ENCODE peak calls at places on chromosomes 16 and 17, in four cellular contexts. One of them, this sample, is unnamed.

GRCh38 chr16:83717814-83718213 is 90.0 kb upstream of the HSBP1 start:
- DNase-seq in LNCaP clone FGC: no peak
- DNase-seq in GM03348: peak
- DNase-seq in stimulated activated CD4-positive, alpha-beta T cell treated with anti-CD3 and anti-CD28 coated beads, Interleukin-12 subunit alpha, Interleukin-12 subunit beta, amount 100 ng/mL, for 4 hours: no peak
- DNase-seq in this sample: no peak

GRCh38 chr16:11057696-11058345 is 113.5 kb downstream of the CLEC16A start:
- DNase-seq in LNCaP clone FGC: no peak
- DNase-seq in stimulated activated CD4-positive, alpha-beta T cell treated with anti-CD3 and anti-CD28 coated beads, Interleukin-12 subunit alpha, Interleukin-12 subunit beta, amount 100 ng/mL, for 4 hours: no peak
- DNase-seq in GM03348: no peak
- DNase-seq in this sample: no peak

GRCh38 chr17:36661047-36661666 is 59.8 kb downstream of the MRM1 start:
- DNase-seq in GM03348: no peak
- DNase-seq in stimulated activated CD4-positive, alpha-beta T cell treated with anti-CD3 and anti-CD28 coated beads, Interleukin-12 subunit alpha, Interleukin-12 subunit beta, amount 100 ng/mL, for 4 hours: no peak
- DNase-seq in LNCaP clone FGC: no peak
- DNase-seq in this sample: no peak

GRCh38 chr16:88536971-88537751 is 33.0 kb upstream of the ZC3H18 start:
- DNase-seq in LNCaP clone FGC: no peak
- DNase-seq in stimulated activated CD4-positive, alpha-beta T cell treated with anti-CD3 and anti-CD28 coated beads, Interleukin-12 subunit alpha, Interleukin-12 subunit beta, amount 100 ng/mL, for 4 hours: no peak
- DNase-seq in GM03348: no peak
- DNase-seq in this sample: peak

GRCh38 chr16:51818342-51818944 is 667.4 kb upstream of the SALL1 start:
- DNase-seq in stimulated activated CD4-positive, alpha-beta T cell treated with anti-CD3 and anti-CD28 coated beads, Interleukin-12 subunit alpha, Interleukin-12 subunit beta, amount 100 ng/mL, for 4 hours: no peak
- DNase-seq in GM03348: peak
- DNase-seq in LNCaP clone FGC: peak
- DNase-seq in this sample: peak

GRCh38 chr16:89599902-89600301 is 13.5 kb upstream of the DPEP1 start:
- DNase-seq in GM03348: no peak
- DNase-seq in LNCaP clone FGC: no peak
- DNase-seq in stimulated activated CD4-positive, alpha-beta T cell treated with anti-CD3 and anti-CD28 coated beads, Interleukin-12 subunit alpha, Interleukin-12 subunit beta, amount 100 ng/mL, for 4 hours: no peak
- DNase-seq in this sample: no peak

GRCh38 chr17:36930501-36930900 is 6.8 kb upstream of the LHX1 start:
- DNase-seq in stimulated activated CD4-positive, alpha-beta T cell treated with anti-CD3 and anti-CD28 coated beads, Interleukin-12 subunit alpha, Interleukin-12 subunit beta, amount 100 ng/mL, for 4 hours: no peak
- DNase-seq in LNCaP clone FGC: no peak
- DNase-seq in GM03348: no peak
- DNase-seq in this sample: no peak

GRCh38 chr17:74442291-74442669 is 10.4 kb downstream of the GPRC5C start:
- DNase-seq in LNCaP clone FGC: no peak
- DNase-seq in GM03348: no peak
- DNase-seq in stimulated activated CD4-positive, alpha-beta T cell treated with anti-CD3 and anti-CD28 coated beads, Interleukin-12 subunit alpha, Interleukin-12 subunit beta, amount 100 ng/mL, for 4 hours: no peak
- DNase-seq in this sample: no peak

GRCh38 chr16:86387461-86388440 is 122.6 kb upstream of the FOXF1 start:
- DNase-seq in GM03348: peak
- DNase-seq in LNCaP clone FGC: no peak
- DNase-seq in stimulated activated CD4-positive, alpha-beta T cell treated with anti-CD3 and anti-CD28 coated beads, Interleukin-12 subunit alpha, Interleukin-12 subunit beta, amount 100 ng/mL, for 4 hours: no peak
- DNase-seq in this sample: no peak

GRCh38 chr17:58079300-58080033 is 3.8 kb upstream of the DYNLL2 start:
- DNase-seq in stimulated activated CD4-positive, alpha-beta T cell treated with anti-CD3 and anti-CD28 coated beads, Interleukin-12 subunit alpha, Interleukin-12 subunit beta, amount 100 ng/mL, for 4 hours: no peak
- DNase-seq in GM03348: no peak
- DNase-seq in LNCaP clone FGC: peak
- DNase-seq in this sample: no peak

This sample was measured in GM23338.